ENCODE peak calls at places on chromosomes 1 and 21, in four cellular contexts. C is SK-N-MC, T is SK-N-SH, I is GM23338. X is an unnamed sample.
A peak's percentile ranks its signal among the peaks of the same experiment; 100 is the strongest.

GRCh38 chr1:49102752-49103151 is 326.1 kb upstream of the BEND5 start:
- DNase-seq in T (no peak), I (no peak), C (peak; percentile 12), X (no peak)

GRCh38 chr1:203571661-203572060 is 55.0 kb upstream of the ATP2B4 start:
- DNase-seq in I (no peak), T (no peak), C (no peak), X (no peak)

GRCh38 chr1:29122987-29123870 is 474 bp downstream of the TMEM200B start:
- DNase-seq in C (no peak), I (peak; percentile 47), T (peak; percentile 65), X (no peak)

GRCh38 chr1:101236546-101237228 is at the start of gene S1PR1:
- DNase-seq in I (peak; percentile 88), C (no peak), T (peak; percentile 78), X (no peak)

GRCh38 chr1:2112280-2112701 is 62.1 kb downstream of the PRKCZ start:
- DNase-seq in T (no peak), C (no peak), I (no peak), X (no peak)

GRCh38 chr1:204377800-204378608 is 18.3 kb upstream of the PLEKHA6 start:
- DNase-seq in C (no peak), T (peak; percentile 81), I (peak; percentile 83), X (peak; percentile 20)

GRCh38 chr1:172360511-172360910 is 60.0 kb upstream of the C1orf105 start:
- DNase-seq in I (peak; percentile 91), T (no peak), C (no peak), X (no peak)

GRCh38 chr1:55039342-55040082 is at the start of gene PCSK9:
- DNase-seq in T (peak; percentile 73), C (no peak), I (peak; percentile 81), X (no peak)

GRCh38 chr1:3560981-3561380 is 50.3 kb downstream of the MEGF6 start:
- DNase-seq in I (no peak), T (no peak), C (no peak), X (no peak)
- TF ChIP-seq POLR2AphosphoS5 in I (no peak), T (no peak), C (no peak), X (no peak)

DNA sequence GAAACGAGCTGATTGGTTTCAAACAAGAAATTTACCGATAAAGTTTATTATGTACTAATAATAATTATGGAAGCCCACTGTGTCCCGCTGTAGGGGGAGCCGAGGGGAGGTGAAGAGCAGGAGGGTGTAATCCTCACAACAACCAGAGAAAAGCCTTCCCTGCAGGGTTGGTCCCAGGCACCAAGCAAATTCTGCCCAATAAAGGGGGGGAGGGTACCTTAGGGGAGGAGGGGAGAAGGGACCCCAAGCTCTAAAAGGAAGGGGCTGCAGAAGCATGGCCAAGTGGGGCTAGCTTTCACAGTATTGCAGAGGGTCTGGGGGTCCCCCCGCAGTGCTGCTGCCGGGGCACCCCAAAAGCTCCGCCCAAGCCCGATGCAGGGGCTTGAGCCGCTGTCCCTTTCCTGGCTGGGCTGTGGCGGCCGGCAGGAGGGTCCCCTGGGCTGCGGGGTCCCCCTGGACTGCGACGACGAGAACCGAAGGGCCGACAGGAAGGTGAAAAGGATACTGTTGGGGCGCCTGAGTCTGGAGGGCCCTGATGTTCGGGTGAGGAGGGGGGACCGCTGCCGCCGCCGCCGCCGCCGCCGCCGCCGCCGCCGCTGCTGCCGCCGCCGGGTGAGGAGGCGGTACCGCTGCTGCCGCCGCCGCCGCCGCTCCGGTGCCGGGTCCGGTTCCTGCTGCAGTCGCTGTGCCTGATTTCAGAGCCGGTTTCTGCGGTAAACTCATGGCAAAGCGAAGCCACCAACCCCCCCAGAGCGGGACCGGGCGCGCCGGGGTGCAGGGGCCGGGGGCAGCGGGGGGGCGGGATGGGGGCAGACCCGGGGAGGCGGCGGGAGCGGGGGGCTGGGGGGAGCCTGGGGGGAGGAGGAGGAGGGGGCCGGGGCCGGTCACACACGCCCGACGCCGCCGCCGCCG is 771 bp downstream of the EIF4G3 start:
- DNase-seq in I (peak; percentile 58), T (peak; percentile 72), C (no peak), X (no peak)
- TF ChIP-seq POLR2AphosphoS5 in I (no peak), T (no peak), C (no peak), X (peak; percentile 38)

GRCh38 chr1:153748903-153749302 is 21.1 kb downstream of the INTS3 start:
- DNase-seq in T (no peak), C (no peak), I (no peak), X (no peak)

GRCh38 chr1:153752072-153752471 is 23.1 kb upstream of the SLC27A3 start:
- DNase-seq in I (no peak), T (no peak), C (no peak), X (no peak)

GRCh38 chr1:153752561-153753195 is 22.5 kb upstream of the SLC27A3 start:
- DNase-seq in I (no peak), C (no peak), T (no peak), X (peak; percentile 96)

GRCh38 chr1:153749408-153750005 is 21.7 kb downstream of the INTS3 start:
- DNase-seq in I (peak; percentile 88), C (no peak), T (peak; percentile 86), X (no peak)

GRCh38 chr1:153750026-153750995 is 22.5 kb downstream of the INTS3 start:
- DNase-seq in I (peak; percentile 31), C (no peak), T (no peak), X (no peak)
- TF ChIP-seq POLR2AphosphoS5 in I (no peak), C (no peak), T (no peak), X (peak; percentile 16)

DNA sequence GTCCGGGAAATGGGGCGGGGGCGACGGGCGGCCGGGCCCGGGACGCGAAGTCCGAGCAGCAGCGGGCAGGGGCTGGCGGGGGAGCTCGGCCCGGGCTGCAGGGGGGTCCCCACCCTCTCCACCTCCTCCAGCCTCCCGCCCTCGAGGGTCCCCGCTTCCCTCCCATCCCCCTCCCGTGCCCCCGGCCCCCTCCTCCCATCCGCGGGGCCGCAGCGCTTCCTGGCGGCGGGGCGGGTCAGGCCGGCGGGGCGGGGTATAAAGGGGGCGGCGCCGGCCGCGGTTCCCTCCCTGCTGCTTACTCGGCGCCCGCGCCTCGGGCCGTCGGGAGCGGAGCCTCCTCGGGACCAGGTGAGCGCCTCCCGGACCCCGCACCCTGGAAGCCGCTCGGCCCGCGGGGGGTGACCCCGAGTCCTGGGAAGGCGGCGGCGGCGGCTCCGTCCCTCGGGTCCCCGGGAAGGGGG is at the start of gene COL6A2:
- DNase-seq in T (peak; percentile 97), C (no peak), I (peak; percentile 85), X (peak; percentile 81)
- TF ChIP-seq POLR2AphosphoS5 in T (peak; percentile 42), C (peak; percentile 26), I (peak; percentile 78), X (peak; percentile 67)

GRCh38 chr1:44808063-44808937 is at the start of gene BTBD19:
- DNase-seq in I (peak; percentile 87), C (no peak), T (peak; percentile 93), X (no peak)

GRCh38 chr1:44808938-44809917 is 905 bp downstream of the BTBD19 start:
- DNase-seq in C (no peak), T (no peak), I (no peak), X (no peak)

GRCh38 chr1:44811234-44811633 is 2.9 kb downstream of the BTBD19 start:
- DNase-seq in I (no peak), T (no peak), C (no peak), X (no peak)

GRCh38 chr1:44811714-44812151 is 3.4 kb downstream of the BTBD19 start:
- DNase-seq in C (no peak), I (no peak), T (peak; percentile 47), X (no peak)

DNA sequence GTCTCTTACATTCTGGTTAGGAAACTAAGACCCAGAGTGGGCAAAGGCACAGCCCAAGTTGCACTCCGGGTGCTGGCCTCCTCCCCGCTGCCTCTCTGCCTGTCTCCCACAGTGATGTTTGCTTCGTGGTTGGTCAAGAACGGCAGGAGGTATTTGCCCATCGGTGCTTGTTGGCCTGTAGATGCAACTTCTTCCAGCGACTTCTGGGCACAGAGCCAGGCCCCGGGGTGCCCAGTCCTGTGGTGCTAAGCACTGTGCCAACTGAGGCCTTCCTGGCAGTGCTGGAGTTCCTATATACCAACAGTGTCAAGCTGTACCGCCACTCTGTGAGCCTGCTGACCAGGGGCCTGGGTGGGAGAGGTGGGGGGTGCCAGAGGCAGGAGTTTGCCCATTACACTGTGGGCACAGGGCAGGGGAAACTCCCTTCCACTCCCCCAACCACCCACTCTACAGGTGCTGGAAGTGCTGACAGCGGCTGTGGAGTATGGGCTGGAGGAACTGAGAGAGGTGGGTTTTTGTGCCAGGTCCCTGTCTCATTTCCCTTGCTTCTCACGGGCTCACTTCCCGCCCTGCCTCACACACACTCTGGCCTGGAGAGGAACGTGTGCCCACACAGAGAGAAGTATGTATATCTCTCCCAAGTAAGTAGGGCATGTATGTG is 1.9 kb downstream of the BTBD19 start:
- DNase-seq in C (no peak), T (no peak), I (no peak), X (no peak)
- TF ChIP-seq POLR2AphosphoS5 in C (no peak), T (no peak), I (no peak), X (no peak)